ENCODE peak calls at places on chromosome 10, in five cellular contexts. A, Y, S, G and O are unnamed samples.
A peak's percentile ranks its signal among the peaks of the same experiment; 100 is the strongest.

GRCh38 chr10:17233534-17233933 is 5.5 kb downstream of the VIM start:
- DNase-seq in A (no peak), Y (no peak), S (no peak), G (peak; percentile 87), O (no peak)

GRCh38 chr10:32957341-32958084 is 517 bp downstream of the ITGB1 start:
- DNase-seq in A (peak; percentile 66), Y (peak; percentile 37), S (peak; percentile 25), G (peak; percentile 83), O (peak; percentile 68)

GRCh38 chr10:124935946-124936345 is 6.0 kb upstream of the ZRANB1 start:
- DNase-seq in A (no peak), Y (no peak), S (no peak), G (no peak), O (no peak)

GRCh38 chr10:79376078-79376628 is 28.9 kb downstream of the PPIF start:
- DNase-seq in A (no peak), Y (no peak), S (peak; percentile 0), G (no peak), O (no peak)

GRCh38 chr10:72328045-72328828 is 26.5 kb downstream of the DNAJB12 start:
- DNase-seq in A (peak; percentile 79), Y (no peak), S (peak; percentile 86), G (peak; percentile 91), O (peak; percentile 76)

GRCh38 chr10:90751107-90751997 is 106.5 kb downstream of the HTR7 start:
- DNase-seq in A (no peak), Y (no peak), S (peak; percentile 69), G (no peak), O (no peak)

GRCh38 chr10:44752451-44753441 is 158.4 kb upstream of the TMEM72 start:
- DNase-seq in A (no peak), Y (no peak), S (no peak), G (no peak), O (no peak)

GRCh38 chr10:103716206-103717160 is 138.9 kb downstream of the SH3PXD2A start:
- DNase-seq in A (no peak), Y (no peak), S (no peak), G (no peak), O (peak; percentile 57)

GRCh38 chr10:52653510-52653909 is 119.1 kb downstream of the MBL2 start:
- DNase-seq in A (no peak), Y (no peak), S (no peak), G (no peak), O (peak; percentile 14)

GRCh38 chr10:132647424-132647823 is 109.8 kb downstream of the INPP5A start:
- DNase-seq in A (no peak), Y (no peak), S (no peak), G (peak; percentile 62), O (no peak)

GRCh38 chr10:93334901-93335312 is 147.2 kb downstream of the MYOF start:
- DNase-seq in A (no peak), Y (no peak), S (no peak), G (no peak), O (no peak)

GRCh38 chr10:14758994-14759664 is 15.6 kb downstream of the FAM107B start:
- DNase-seq in A (no peak), Y (no peak), S (no peak), G (no peak), O (no peak)

GRCh38 chr10:108454793-108455192 is 1290.3 kb upstream of the SORCS1 start:
- DNase-seq in A (no peak), Y (no peak), S (no peak), G (no peak), O (no peak)

GRCh38 chr10:34736976-34737771 is 77.9 kb downstream of the PARD3 start:
- DNase-seq in A (no peak), Y (no peak), S (peak; percentile 39), G (no peak), O (no peak)

GRCh38 chr10:34740321-34740720 is 74.8 kb downstream of the PARD3 start:
- DNase-seq in A (no peak), Y (no peak), S (no peak), G (no peak), O (no peak)

GRCh38 chr10:34742456-34742855 is 72.6 kb downstream of the PARD3 start:
- DNase-seq in A (no peak), Y (no peak), S (no peak), G (no peak), O (no peak)

GRCh38 chr10:34737772-34738169 is 77.3 kb downstream of the PARD3 start:
- DNase-seq in A (no peak), Y (no peak), S (peak; percentile 14), G (no peak), O (no peak)

DNA sequence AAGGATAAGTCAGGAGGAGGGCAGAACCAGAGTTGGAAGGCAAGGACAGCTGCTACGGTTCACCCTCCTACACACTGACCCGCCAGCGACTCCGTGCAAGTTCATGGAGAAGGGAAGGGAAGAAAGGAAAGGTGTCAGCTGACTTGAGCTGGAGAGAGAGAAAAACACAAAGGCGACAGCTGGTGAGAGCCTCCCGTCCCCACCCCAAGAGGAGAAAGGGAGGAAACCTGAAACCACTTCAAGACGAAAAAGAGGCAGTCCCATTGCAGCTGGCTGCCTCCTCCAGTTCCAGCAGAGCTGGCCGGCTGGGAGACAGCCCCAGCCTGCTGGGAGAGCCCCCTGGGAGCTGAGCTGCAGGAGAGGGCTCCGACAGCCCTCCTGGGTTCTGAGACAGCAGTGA is 75.2 kb downstream of the PARD3 start:
- DNase-seq in A (peak; percentile 50), Y (no peak), S (peak; percentile 71), G (no peak), O (no peak)
- H3K27ac ChIP-seq in A (no peak overlapping the region), Y (no peak overlapping the region), S (peak overlapping the region; percentile 77), G (no peak overlapping the region), O (no peak overlapping the region)

GRCh38 chr10:130814610-130815009 is 496.9 kb downstream of the TCERG1L start:
- DNase-seq in A (no peak), Y (no peak), S (no peak), G (no peak), O (no peak)

GRCh38 chr10:130810856-130811255 is 500.7 kb downstream of the TCERG1L start:
- DNase-seq in A (no peak), Y (no peak), S (no peak), G (no peak), O (no peak)

GRCh38 chr10:130809761-130810515 is 501.6 kb downstream of the TCERG1L start:
- DNase-seq in A (no peak), Y (no peak), S (no peak), G (no peak), O (no peak)

GRCh38 chr10:130809181-130809580 is 502.3 kb downstream of the TCERG1L start:
- DNase-seq in A (no peak), Y (no peak), S (no peak), G (no peak), O (no peak)

GRCh38 chr10:130812381-130813148 is 499.0 kb downstream of the TCERG1L start:
- DNase-seq in A (no peak), Y (no peak), S (no peak), G (no peak), O (no peak)
- H3K27ac ChIP-seq in A (no peak overlapping the region), Y (no peak overlapping the region), S (no peak overlapping the region), G (no peak overlapping the region), O (no peak overlapping the region)

GRCh38 chr10:126042906-126043305 is 146.5 kb downstream of the FANK1 start:
- DNase-seq in A (no peak), Y (no peak), S (no peak), G (no peak), O (no peak)
- H3K27ac ChIP-seq in A (no peak overlapping the region), Y (no peak overlapping the region), S (no peak overlapping the region), G (no peak overlapping the region), O (no peak overlapping the region)

GRCh38 chr10:70538195-70538520 is 59.6 kb downstream of the PALD1 start:
- DNase-seq in A (no peak), Y (no peak), S (no peak), G (no peak), O (no peak)

GRCh38 chr10:70535451-70535850 is 56.9 kb downstream of the PALD1 start:
- DNase-seq in A (no peak), Y (no peak), S (no peak), G (no peak), O (no peak)

GRCh38 chr10:70537398-70538194 is 59.0 kb downstream of the PALD1 start:
- DNase-seq in A (no peak), Y (no peak), S (peak; percentile 75), G (no peak), O (no peak)

GRCh38 chr10:70534281-70534680 is 55.7 kb downstream of the PALD1 start:
- DNase-seq in A (no peak), Y (no peak), S (no peak), G (no peak), O (no peak)

DNA sequence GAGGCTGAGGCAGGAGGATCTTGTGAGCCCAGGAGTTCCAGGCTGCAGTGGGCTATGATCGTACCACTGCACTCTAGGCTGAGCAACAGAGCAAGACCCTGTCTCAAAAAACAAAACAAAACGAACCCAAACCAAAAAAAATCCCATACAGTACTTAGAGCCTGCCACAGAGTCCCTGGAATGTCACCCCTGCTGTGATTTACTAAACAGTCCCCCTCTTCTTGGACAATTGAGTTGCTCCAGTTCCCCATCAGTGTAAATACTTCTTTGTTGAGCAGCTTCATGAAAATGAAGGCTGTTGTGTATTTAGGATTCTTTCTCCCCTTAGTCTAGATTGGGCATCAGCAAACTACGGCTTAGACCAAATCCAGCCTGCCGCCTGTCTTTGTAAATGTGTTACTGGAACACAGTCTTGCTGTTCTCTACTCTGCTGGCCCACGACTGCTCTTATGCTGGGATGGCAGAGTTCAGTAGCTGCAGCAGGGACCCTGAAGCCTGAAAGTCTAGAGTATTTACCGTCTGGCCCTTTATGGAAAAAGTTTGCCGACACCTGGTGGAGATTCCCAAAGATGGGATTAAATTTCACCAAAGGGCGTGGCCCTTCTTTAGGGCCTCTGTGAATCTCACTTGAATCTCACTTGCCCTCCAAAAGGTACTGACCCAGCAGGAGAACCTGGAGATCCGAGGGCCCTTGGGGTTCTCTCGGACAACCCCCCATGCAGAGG is 57.8 kb downstream of the PALD1 start:
- DNase-seq in A (no peak), Y (no peak), S (no peak), G (no peak), O (no peak)
- H3K27ac ChIP-seq in A (no peak overlapping the region), Y (no peak overlapping the region), S (no peak overlapping the region), G (no peak overlapping the region), O (no peak overlapping the region)

GRCh38 chr10:34154371-34154770 is 660.7 kb downstream of the PARD3 start:
- DNase-seq in A (no peak), Y (no peak), S (no peak), G (no peak), O (no peak)

GRCh38 chr10:34157501-34157900 is 657.6 kb downstream of the PARD3 start:
- DNase-seq in A (no peak), Y (no peak), S (no peak), G (no peak), O (no peak)

GRCh38 chr10:34160595-34160994 is 654.5 kb downstream of the PARD3 start:
- DNase-seq in A (no peak), Y (no peak), S (no peak), G (no peak), O (no peak)

GRCh38 chr10:34152434-34152833 is 662.7 kb downstream of the PARD3 start:
- DNase-seq in A (no peak), Y (no peak), S (no peak), G (no peak), O (no peak)

GRCh38 chr10:34156781-34157425 is 658.2 kb downstream of the PARD3 start:
- DNase-seq in A (no peak), Y (no peak), S (no peak), G (no peak), O (no peak)
- H3K27ac ChIP-seq in A (no peak overlapping the region), Y (no peak overlapping the region), S (no peak overlapping the region), G (no peak overlapping the region), O (no peak overlapping the region)

DNA sequence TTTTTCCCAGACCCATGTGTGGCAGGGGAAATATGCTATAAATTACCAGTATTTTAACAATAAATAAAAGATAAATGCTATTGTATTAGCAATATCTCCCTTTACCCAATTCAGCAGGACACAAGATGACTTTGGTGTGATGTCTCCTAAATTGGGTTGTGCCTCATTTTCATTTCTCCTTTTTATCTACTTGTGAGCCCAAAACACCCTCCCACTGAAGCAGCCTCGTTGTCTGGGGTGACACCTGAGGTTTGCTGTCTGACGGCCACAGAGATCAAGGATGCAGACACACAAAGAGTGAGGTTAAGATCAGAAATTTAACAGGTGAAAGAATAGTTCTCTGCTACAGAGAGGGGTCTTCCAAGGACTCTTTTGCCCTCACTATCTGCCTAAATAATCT is 27.1 kb upstream of the CC2D2B start:
- DNase-seq in A (no peak), Y (no peak), S (no peak), G (no peak), O (no peak)
- H3K27ac ChIP-seq in A (no peak overlapping the region), Y (no peak overlapping the region), S (no peak overlapping the region), G (peak overlapping the region; percentile 79), O (no peak overlapping the region)